ENCODE peak calls at places on chromosomes 11 and 22, in six cellular contexts. M is thyroid gland, R is cardiac muscle cell, T is lung, J is HFFc6, W is stomach. O is an unnamed sample.
A peak's percentile ranks its signal among the peaks of the same experiment; 100 is the strongest.

GRCh38 chr11:44812971-44813370 is 86.2 kb downstream of the TSPAN18 start:
- DNase-seq in M (peak; percentile 17), R (no peak), T (no peak), J (no peak), W (no peak), O (no peak)

GRCh38 chr22:28736296-28737155 is 5.1 kb downstream of the CHEK2 start:
- DNase-seq in M (no peak), R (no peak), T (no peak), J (no peak), W (no peak), O (no peak)

GRCh38 chr11:61414547-61414946 is 15.2 kb downstream of the CPSF7 start:
- DNase-seq in M (no peak), R (no peak), T (no peak), J (no peak), W (no peak), O (no peak)

GRCh38 chr11:19228956-19229355 is 11.8 kb downstream of the E2F8 start:
- DNase-seq in M (no peak), R (no peak), T (no peak), J (no peak), W (no peak), O (no peak)

GRCh38 chr11:121814962-121815361 is 301.1 kb downstream of the BLID start:
- DNase-seq in M (no peak), R (no peak), T (no peak), J (peak; percentile 21), W (no peak), O (no peak)

GRCh38 chr11:79363861-79364378 is 76.9 kb downstream of the TENM4 start:
- DNase-seq in M (no peak), R (no peak), T (no peak), J (no peak), W (no peak), O (no peak)

GRCh38 chr11:116093065-116093464 is 588.9 kb upstream of the CADM1 start:
- DNase-seq in M (no peak), R (no peak), T (no peak), J (no peak), W (no peak), O (no peak)

GRCh38 chr22:29784451-29785361 is 17.5 kb downstream of the UQCR10 start:
- DNase-seq in M (peak; percentile 69), R (peak; percentile 71), T (no peak), J (no peak), W (peak; percentile 44), O (no peak)

GRCh38 chr11:75797116-75797515 is 17.9 kb upstream of the UVRAG start:
- DNase-seq in M (no peak), R (no peak), T (no peak), J (no peak), W (no peak), O (no peak)

GRCh38 chr22:39931271-39931670 is 28.9 kb upstream of the TMA7B start:
- DNase-seq in M (no peak), R (no peak), T (no peak), J (no peak), W (no peak), O (no peak)

GRCh38 chr11:77173494-77173893 is 45.4 kb downstream of the MYO7A start:
- DNase-seq in M (no peak), R (no peak), T (no peak), J (no peak), W (no peak), O (no peak)

DNA sequence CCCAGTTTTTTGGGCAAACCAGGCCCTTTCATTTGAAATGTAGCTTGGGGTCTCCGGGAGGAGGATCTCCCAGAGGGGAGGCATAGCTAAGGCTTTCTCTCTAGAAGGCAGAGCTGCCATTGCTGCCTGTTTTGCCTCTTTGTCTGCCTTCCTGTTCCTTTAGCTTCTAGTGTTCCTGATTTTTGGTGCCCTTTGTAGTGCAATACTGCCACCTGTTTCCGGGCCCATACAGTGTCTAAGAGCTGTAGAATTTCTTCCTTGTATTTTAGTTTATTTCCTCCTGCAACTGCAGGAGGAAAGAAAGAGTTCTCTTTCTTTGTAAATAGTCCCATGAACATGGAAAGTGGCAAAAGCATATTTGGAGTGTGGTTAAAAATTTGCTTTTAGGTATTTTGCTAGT is 19.3 kb upstream of the GLYATL1 start:
- DNase-seq in M (no peak), R (no peak), T (no peak), J (no peak), W (no peak), O (no peak)
- TF ChIP-seq CTCF in M (no peak), R (no peak), T (no peak), J (peak; percentile 27), W (no peak), O (no peak)

GRCh38 chr22:50143096-50143495 is 27.4 kb upstream of the PANX2 start:
- DNase-seq in M (no peak), R (no peak), T (no peak), J (no peak), W (no peak), O (no peak)

GRCh38 chr22:50145741-50146439 is 24.6 kb upstream of the PANX2 start:
- DNase-seq in M (no peak), R (no peak), T (no peak), J (no peak), W (no peak), O (no peak)

GRCh38 chr22:50141891-50142363 is 28.6 kb upstream of the PANX2 start:
- DNase-seq in M (no peak), R (no peak), T (no peak), J (no peak), W (no peak), O (peak; percentile 42)

GRCh38 chr22:50146440-50147228 is 23.9 kb upstream of the PANX2 start:
- DNase-seq in M (peak; percentile 69), R (peak; percentile 83), T (peak; percentile 62), J (peak; percentile 72), W (peak; percentile 68), O (no peak)

DNA sequence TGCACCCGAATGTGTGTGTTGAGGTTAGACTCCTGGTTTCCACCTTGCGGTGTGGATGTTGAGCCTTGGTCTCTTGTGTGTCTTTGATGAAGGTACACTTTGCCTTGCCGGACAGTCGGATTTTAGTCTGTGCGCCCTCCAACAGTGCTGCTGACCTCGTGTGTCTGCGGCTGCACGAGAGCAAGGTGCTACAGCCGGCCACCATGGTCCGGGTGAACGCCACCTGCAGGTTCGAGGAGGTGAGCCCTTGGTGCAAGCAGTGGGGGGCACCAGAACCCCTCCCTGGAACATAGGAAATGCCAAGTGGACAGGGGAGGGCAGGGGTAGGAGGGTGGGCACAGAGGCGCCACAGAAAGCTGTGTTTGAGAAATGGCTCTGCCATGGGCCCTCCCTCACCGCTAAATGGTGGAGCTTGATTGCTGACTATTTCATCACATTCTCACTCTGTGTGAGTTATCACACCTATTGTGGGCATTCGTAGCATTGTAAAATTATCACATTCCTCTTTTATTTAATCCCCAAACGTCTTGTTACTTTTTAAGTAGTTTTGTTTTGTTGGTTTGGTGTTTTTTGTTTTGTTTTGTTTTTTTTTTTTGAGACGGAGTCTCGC is 26.4 kb upstream of the PANX2 start:
- DNase-seq in M (no peak), R (no peak), T (no peak), J (no peak), W (no peak), O (no peak)
- TF ChIP-seq CTCF in M (no peak), R (no peak), T (no peak), J (no peak), W (no peak), O (no peak)

GRCh38 chr11:94396282-94396681 is 4.9 kb downstream of the GPR83 start:
- DNase-seq in M (no peak), R (no peak), T (no peak), J (no peak), W (no peak), O (no peak)
- TF ChIP-seq CTCF in M (no peak), R (no peak), T (no peak), J (no peak), W (no peak), O (no peak)

GRCh38 chr11:119306373-119306890 is 10.5 kb downstream of the MCAM start:
- DNase-seq in M (no peak), R (peak; percentile 46), T (no peak), J (no peak), W (no peak), O (no peak)

GRCh38 chr11:119305556-119306372 is 11.2 kb downstream of the MCAM start:
- DNase-seq in M (no peak), R (no peak), T (no peak), J (no peak), W (no peak), O (no peak)

GRCh38 chr11:119309411-119309810 is 7.5 kb downstream of the MCAM start:
- DNase-seq in M (no peak), R (no peak), T (no peak), J (no peak), W (no peak), O (no peak)

GRCh38 chr11:119307974-119308373 is 9.0 kb downstream of the MCAM start:
- DNase-seq in M (no peak), R (no peak), T (no peak), J (no peak), W (no peak), O (no peak)

GRCh38 chr11:119307219-119307618 is 9.7 kb downstream of the MCAM start:
- DNase-seq in M (no peak), R (no peak), T (no peak), J (no peak), W (no peak), O (no peak)
- TF ChIP-seq CTCF in M (no peak), R (peak; percentile 8), T (no peak), J (peak; percentile 23), W (no peak), O (no peak)

DNA sequence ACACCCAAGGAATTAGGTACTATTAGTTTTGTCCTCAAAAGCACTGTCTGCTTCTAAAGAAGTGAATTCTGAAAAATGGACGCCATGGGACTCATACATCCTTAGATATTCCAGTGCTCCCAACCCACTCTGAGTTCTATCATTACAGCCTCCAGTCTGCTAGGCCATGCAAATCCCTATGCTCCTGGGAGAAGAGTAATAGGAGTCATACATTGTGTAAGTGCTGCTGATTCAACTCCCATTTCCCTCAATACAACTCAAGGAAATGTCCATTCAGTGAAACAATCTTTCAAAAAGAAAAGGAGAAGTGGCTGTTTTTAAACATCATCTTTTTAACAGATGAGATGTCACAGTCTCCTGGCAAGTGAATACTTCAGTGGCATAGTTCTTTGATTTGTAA is 590.2 kb upstream of the LRRC4C start:
- DNase-seq in M (no peak), R (peak; percentile 5), T (no peak), J (no peak), W (no peak), O (no peak)
- TF ChIP-seq CTCF in M (no peak), R (no peak), T (no peak), J (no peak), W (no peak), O (no peak)

GRCh38 chr11:63510360-63511130 is 4.7 kb downstream of the LGALS12 start:
- DNase-seq in M (peak; percentile 68), R (peak; percentile 83), T (no peak), J (no peak), W (peak; percentile 73), O (no peak)
- TF ChIP-seq CTCF in M (no peak), R (peak; percentile 14), T (no peak), J (no peak), W (no peak), O (no peak)

O was measured in endothelial cell.